ENCODE peak calls at places on chromosomes 13 and 19, in six cellular contexts. One of them, this sample, is unnamed. For H3K36me3, the result is how much of the 10 kb centered on the place peaks cover.

GRCh38 chr13:20366056-20366455 is 133.9 kb upstream of the GJB6 start:
- DNase-seq in heart left ventricle: no peak
- DNase-seq in tibial nerve: no peak
- DNase-seq in CD8-positive, alpha-beta T cell: no peak
- DNase-seq in A673: no peak
- DNase-seq in esophagus squamous epithelium: no peak
- DNase-seq in this sample: no peak

GRCh38 chr13:20991741-20992520 is 69.5 kb downstream of the LATS2 start:
- DNase-seq in CD8-positive, alpha-beta T cell: no peak
- DNase-seq in heart left ventricle: no peak
- DNase-seq in esophagus squamous epithelium: no peak
- DNase-seq in A673: no peak
- DNase-seq in tibial nerve: no peak
- DNase-seq in this sample: no peak

GRCh38 chr19:18898081-18898532 is 2.1 kb upstream of the CERS1 start:
- DNase-seq in heart left ventricle: no peak
- DNase-seq in esophagus squamous epithelium: no peak
- DNase-seq in CD8-positive, alpha-beta T cell: no peak
- DNase-seq in tibial nerve: no peak
- DNase-seq in A673: no peak
- DNase-seq in this sample: no peak

GRCh38 chr13:113860579-113861432 is 3.1 kb downstream of the GAS6 start:
- DNase-seq in tibial nerve: no peak
- DNase-seq in A673: no peak
- DNase-seq in heart left ventricle: no peak
- DNase-seq in esophagus squamous epithelium: no peak
- DNase-seq in CD8-positive, alpha-beta T cell: no peak
- DNase-seq in this sample: no peak

GRCh38 chr13:50589651-50590054 is 253.8 kb downstream of the DLEU7 start:
- DNase-seq in heart left ventricle: no peak
- DNase-seq in tibial nerve: no peak
- DNase-seq in CD8-positive, alpha-beta T cell: no peak
- DNase-seq in esophagus squamous epithelium: no peak
- DNase-seq in A673: no peak
- DNase-seq in this sample: peak

GRCh38 chr13:47472516-47472915 is 528.6 kb downstream of the SUCLA2 start:
- DNase-seq in heart left ventricle: no peak
- DNase-seq in tibial nerve: no peak
- DNase-seq in esophagus squamous epithelium: no peak
- DNase-seq in CD8-positive, alpha-beta T cell: no peak
- DNase-seq in A673: no peak
- DNase-seq in this sample: no peak

GRCh38 chr19:52778811-52779210 is 7.8 kb downstream of the ZNF600 start:
- DNase-seq in heart left ventricle: no peak
- DNase-seq in esophagus squamous epithelium: no peak
- DNase-seq in A673: no peak
- DNase-seq in tibial nerve: no peak
- DNase-seq in CD8-positive, alpha-beta T cell: peak
- DNase-seq in this sample: peak

GRCh38 chr19:14073232-14073924 is 792 bp downstream of the MISP3 start:
- DNase-seq in heart left ventricle: peak
- DNase-seq in CD8-positive, alpha-beta T cell: peak
- DNase-seq in A673: peak
- DNase-seq in tibial nerve: no peak
- DNase-seq in esophagus squamous epithelium: no peak
- DNase-seq in this sample: peak

GRCh38 chr13:24511019-24511823 is 1.4 kb downstream of the PARP4 start:
- DNase-seq in A673: peak
- DNase-seq in tibial nerve: no peak
- DNase-seq in CD8-positive, alpha-beta T cell: peak
- DNase-seq in esophagus squamous epithelium: no peak
- DNase-seq in heart left ventricle: no peak
- DNase-seq in this sample: peak

GRCh38 chr13:24709186-24709913 is 29.1 kb downstream of the ATP12A start:
- DNase-seq in heart left ventricle: no peak
- DNase-seq in CD8-positive, alpha-beta T cell: peak
- DNase-seq in esophagus squamous epithelium: no peak
- DNase-seq in A673: no peak
- DNase-seq in tibial nerve: no peak
- DNase-seq in this sample: no peak

GRCh38 chr13:28338742-28339141 is 156.2 kb downstream of the FLT1 start:
- DNase-seq in CD8-positive, alpha-beta T cell: no peak
- DNase-seq in tibial nerve: no peak
- DNase-seq in A673: no peak
- DNase-seq in esophagus squamous epithelium: no peak
- DNase-seq in heart left ventricle: no peak
- DNase-seq in this sample: no peak

GRCh38 chr19:49294401-49294800 is 30.6 kb downstream of the SLC6A16 start:
- DNase-seq in A673: no peak
- DNase-seq in heart left ventricle: no peak
- DNase-seq in tibial nerve: no peak
- DNase-seq in CD8-positive, alpha-beta T cell: no peak
- DNase-seq in esophagus squamous epithelium: no peak
- DNase-seq in this sample: no peak

GRCh38 chr19:1041835-1042685 is 2.2 kb downstream of the ABCA7 start:
- DNase-seq in esophagus squamous epithelium: no peak
- DNase-seq in A673: peak
- DNase-seq in tibial nerve: no peak
- DNase-seq in heart left ventricle: no peak
- DNase-seq in CD8-positive, alpha-beta T cell: no peak
- DNase-seq in this sample: no peak
- H3K27ac ChIP-seq in esophagus squamous epithelium: peak
- H3K27ac ChIP-seq in A673: peak
- H3K27ac ChIP-seq in tibial nerve: no peak
- H3K27ac ChIP-seq in heart left ventricle: no peak
- H3K27ac ChIP-seq in CD8-positive, alpha-beta T cell: no peak
- H3K27ac ChIP-seq in this sample: no peak

GRCh38 chr19:3201072-3201700 is 15.5 kb downstream of the NCLN start:
- DNase-seq in heart left ventricle: no peak
- DNase-seq in esophagus squamous epithelium: no peak
- DNase-seq in tibial nerve: no peak
- DNase-seq in CD8-positive, alpha-beta T cell: no peak
- DNase-seq in A673: no peak
- DNase-seq in this sample: no peak
- H3K36me3 ChIP-seq in heart left ventricle: under half
- H3K36me3 ChIP-seq in esophagus squamous epithelium: under half
- H3K36me3 ChIP-seq in tibial nerve: under half
- H3K36me3 ChIP-seq in CD8-positive, alpha-beta T cell: under half
- H3K36me3 ChIP-seq in A673: under half
- H3K36me3 ChIP-seq in this sample: under half

DNA sequence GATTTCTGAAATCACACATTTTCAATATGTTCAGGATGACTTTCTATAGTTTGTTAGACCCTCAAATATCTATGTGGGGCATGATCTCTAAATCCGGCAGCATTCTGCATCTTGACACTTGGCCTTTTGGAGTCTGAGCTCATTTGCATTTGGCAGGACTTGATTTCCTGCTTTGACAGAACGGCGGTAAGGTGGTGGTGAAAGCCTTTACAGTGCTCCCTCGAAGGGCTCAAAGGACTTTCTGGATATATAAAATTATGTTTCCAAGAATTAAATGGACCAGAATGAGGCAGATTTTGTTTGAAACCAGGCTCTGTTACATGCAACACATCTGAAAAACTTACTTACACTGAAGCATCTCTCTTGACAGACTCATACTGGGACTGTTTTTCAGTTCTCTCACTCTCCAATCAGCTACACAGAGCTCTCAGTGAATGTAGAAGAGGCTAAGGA is 207.3 kb downstream of the SPRY2 start:
- DNase-seq in tibial nerve: no peak
- DNase-seq in esophagus squamous epithelium: no peak
- DNase-seq in A673: no peak
- DNase-seq in CD8-positive, alpha-beta T cell: no peak
- DNase-seq in heart left ventricle: no peak
- DNase-seq in this sample: no peak
- H3K27ac ChIP-seq in tibial nerve: peak
- H3K27ac ChIP-seq in esophagus squamous epithelium: peak
- H3K27ac ChIP-seq in A673: peak
- H3K27ac ChIP-seq in CD8-positive, alpha-beta T cell: no peak
- H3K27ac ChIP-seq in heart left ventricle: peak
- H3K27ac ChIP-seq in this sample: peak

GRCh38 chr19:55677572-55678028 is 2.6 kb downstream of the EPN1 start:
- DNase-seq in esophagus squamous epithelium: no peak
- DNase-seq in heart left ventricle: no peak
- DNase-seq in tibial nerve: no peak
- DNase-seq in CD8-positive, alpha-beta T cell: no peak
- DNase-seq in A673: no peak
- DNase-seq in this sample: no peak
- H3K36me3 ChIP-seq in esophagus squamous epithelium: under half
- H3K36me3 ChIP-seq in heart left ventricle: under half
- H3K36me3 ChIP-seq in tibial nerve: under half
- H3K36me3 ChIP-seq in CD8-positive, alpha-beta T cell: under half
- H3K36me3 ChIP-seq in A673: under half
- H3K36me3 ChIP-seq in this sample: under half

GRCh38 chr19:28292822-28293500 is 920.0 kb downstream of the UQCRFS1 start:
- DNase-seq in A673: no peak
- DNase-seq in CD8-positive, alpha-beta T cell: no peak
- DNase-seq in heart left ventricle: peak
- DNase-seq in esophagus squamous epithelium: no peak
- DNase-seq in tibial nerve: no peak
- DNase-seq in this sample: no peak

GRCh38 chr19:28293685-28294084 is 919.3 kb downstream of the UQCRFS1 start:
- DNase-seq in esophagus squamous epithelium: no peak
- DNase-seq in tibial nerve: no peak
- DNase-seq in CD8-positive, alpha-beta T cell: no peak
- DNase-seq in heart left ventricle: no peak
- DNase-seq in A673: no peak
- DNase-seq in this sample: no peak

GRCh38 chr19:28291874-28292273 is 921.1 kb downstream of the UQCRFS1 start:
- DNase-seq in CD8-positive, alpha-beta T cell: no peak
- DNase-seq in heart left ventricle: no peak
- DNase-seq in esophagus squamous epithelium: no peak
- DNase-seq in A673: no peak
- DNase-seq in tibial nerve: no peak
- DNase-seq in this sample: no peak

GRCh38 chr19:28296506-28296905 is 916.4 kb downstream of the UQCRFS1 start:
- DNase-seq in CD8-positive, alpha-beta T cell: no peak
- DNase-seq in esophagus squamous epithelium: no peak
- DNase-seq in tibial nerve: no peak
- DNase-seq in A673: peak
- DNase-seq in heart left ventricle: no peak
- DNase-seq in this sample: no peak

GRCh38 chr19:28294395-28294794 is 918.6 kb downstream of the UQCRFS1 start:
- DNase-seq in CD8-positive, alpha-beta T cell: no peak
- DNase-seq in A673: no peak
- DNase-seq in heart left ventricle: peak
- DNase-seq in esophagus squamous epithelium: no peak
- DNase-seq in tibial nerve: no peak
- DNase-seq in this sample: peak
- H3K27ac ChIP-seq in CD8-positive, alpha-beta T cell: no peak
- H3K27ac ChIP-seq in A673: no peak
- H3K27ac ChIP-seq in heart left ventricle: no peak
- H3K27ac ChIP-seq in esophagus squamous epithelium: no peak
- H3K27ac ChIP-seq in tibial nerve: no peak
- H3K27ac ChIP-seq in this sample: no peak

DNA sequence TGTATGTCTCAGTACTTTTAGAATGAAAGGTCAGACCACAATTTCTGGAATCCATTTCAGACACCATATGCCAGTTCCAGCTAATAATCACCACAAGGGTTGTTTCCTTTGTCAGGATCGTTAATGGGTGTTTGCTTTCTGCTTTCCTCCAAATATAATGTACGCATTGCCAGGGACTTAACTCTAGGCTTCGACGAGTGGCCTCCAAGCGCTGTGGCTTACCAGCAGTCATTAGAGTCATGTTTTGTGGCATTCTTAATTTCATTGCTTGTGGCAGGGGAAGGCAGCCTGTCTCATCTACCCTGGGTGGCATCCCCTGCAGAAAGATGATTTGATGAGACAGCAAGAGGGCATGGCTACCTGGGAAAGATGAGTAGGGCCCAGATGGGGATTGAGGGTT is 22.5 kb downstream of the SAFB start:
- DNase-seq in A673: no peak
- DNase-seq in CD8-positive, alpha-beta T cell: no peak
- DNase-seq in tibial nerve: no peak
- DNase-seq in esophagus squamous epithelium: no peak
- DNase-seq in heart left ventricle: no peak
- DNase-seq in this sample: no peak
- H3K36me3 ChIP-seq in A673: half or more
- H3K36me3 ChIP-seq in CD8-positive, alpha-beta T cell: half or more
- H3K36me3 ChIP-seq in tibial nerve: under half
- H3K36me3 ChIP-seq in esophagus squamous epithelium: half or more
- H3K36me3 ChIP-seq in heart left ventricle: under half
- H3K36me3 ChIP-seq in this sample: half or more

GRCh38 chr13:26019241-26019640 is 32.6 kb downstream of the SHISA2 start:
- DNase-seq in tibial nerve: no peak
- DNase-seq in CD8-positive, alpha-beta T cell: no peak
- DNase-seq in esophagus squamous epithelium: no peak
- DNase-seq in heart left ventricle: no peak
- DNase-seq in A673: no peak
- DNase-seq in this sample: no peak

GRCh38 chr13:26019881-26020535 is 31.8 kb downstream of the SHISA2 start:
- DNase-seq in A673: peak
- DNase-seq in esophagus squamous epithelium: no peak
- DNase-seq in heart left ventricle: no peak
- DNase-seq in CD8-positive, alpha-beta T cell: no peak
- DNase-seq in tibial nerve: no peak
- DNase-seq in this sample: peak

GRCh38 chr13:26017932-26018690 is 33.7 kb downstream of the SHISA2 start:
- DNase-seq in heart left ventricle: no peak
- DNase-seq in esophagus squamous epithelium: no peak
- DNase-seq in A673: no peak
- DNase-seq in CD8-positive, alpha-beta T cell: no peak
- DNase-seq in tibial nerve: no peak
- DNase-seq in this sample: peak

GRCh38 chr13:26015276-26015934 is 36.4 kb downstream of the SHISA2 start:
- DNase-seq in A673: peak
- DNase-seq in CD8-positive, alpha-beta T cell: no peak
- DNase-seq in heart left ventricle: no peak
- DNase-seq in tibial nerve: no peak
- DNase-seq in esophagus squamous epithelium: no peak
- DNase-seq in this sample: no peak

DNA sequence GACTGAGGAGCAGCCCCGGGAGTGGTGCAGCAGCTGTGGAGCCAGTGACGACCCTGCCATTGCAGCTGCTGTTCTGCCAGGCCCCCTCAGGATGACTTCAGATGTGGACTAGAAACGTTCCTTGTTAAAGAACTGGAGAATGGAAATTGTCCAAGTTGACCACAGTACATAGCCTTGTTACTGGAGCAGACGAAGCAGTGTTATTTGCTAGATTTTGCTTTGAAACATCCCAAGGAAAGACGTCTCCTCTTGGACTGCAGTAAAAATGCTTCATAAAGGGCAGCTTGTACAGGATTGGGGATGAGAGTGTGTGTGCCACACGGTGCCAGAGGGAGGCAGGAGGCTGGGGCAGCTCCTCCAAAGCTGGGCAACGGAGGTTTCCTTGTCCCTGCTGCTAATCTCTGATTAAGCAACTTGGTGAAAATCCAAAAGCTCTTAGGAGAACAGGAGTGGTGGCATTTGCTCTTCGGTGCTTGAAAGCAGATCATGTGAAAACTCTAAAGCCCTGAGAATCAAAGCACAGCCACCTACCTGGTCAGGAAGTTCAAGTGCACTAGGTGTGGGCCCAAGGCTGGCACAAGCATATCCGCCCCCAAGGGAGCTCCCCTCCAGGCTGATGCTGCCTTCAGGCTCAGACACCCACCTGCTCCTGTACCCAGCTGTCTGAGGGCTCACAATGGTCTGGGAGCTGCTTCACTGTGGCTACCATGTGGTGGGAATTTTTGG is 34.5 kb downstream of the SHISA2 start:
- DNase-seq in A673: peak
- DNase-seq in heart left ventricle: no peak
- DNase-seq in CD8-positive, alpha-beta T cell: peak
- DNase-seq in tibial nerve: no peak
- DNase-seq in esophagus squamous epithelium: no peak
- DNase-seq in this sample: no peak
- H3K27ac ChIP-seq in A673: no peak
- H3K27ac ChIP-seq in heart left ventricle: no peak
- H3K27ac ChIP-seq in CD8-positive, alpha-beta T cell: peak
- H3K27ac ChIP-seq in tibial nerve: no peak
- H3K27ac ChIP-seq in esophagus squamous epithelium: peak
- H3K27ac ChIP-seq in this sample: no peak

This sample was measured in brain microvascular endothelial cell.